ENCODE peak calls at places on chromosomes 12 and 14, in seven cellular contexts. M is hypothalamus; B is H9; A is T-helper 1 cell; G is progenitor cell of endocrine pancreas; W is stimulated activated CD4-positive, alpha-beta T cell treated with anti-CD3 and anti-CD28 coated beads, Interleukin-4, amount 100 ng/mL, for 48 hours; P is GM12892. J is an unnamed sample.

GRCh38 chr14:102125546-102125945 is 14.2 kb upstream of the WDR20 start:
- DNase-seq in M (no peak), B (no peak), A (no peak), G (no peak), W (no peak), P (no peak), J (no peak)

GRCh38 chr14:58332514-58332913 is 34.2 kb downstream of the ARID4A start:
- DNase-seq in M (no peak), B (no peak), A (no peak), G (no peak), W (no peak), P (no peak), J (no peak)

GRCh38 chr12:16473610-16474326 is 126.3 kb downstream of the MGST1 start:
- DNase-seq in M (no peak), B (no peak), A (no peak), G (no peak), W (no peak), P (no peak), J (no peak)

GRCh38 chr12:78229491-78230209 is 399.0 kb downstream of the NAV3 start:
- DNase-seq in M (no peak), B (peak; percentile 71), A (peak; percentile 11), G (no peak), W (peak; percentile 1), P (no peak), J (peak; percentile 19)

GRCh38 chr12:101117842-101118241 is 92.2 kb downstream of the SLC5A8 start:
- DNase-seq in M (no peak), B (no peak), A (no peak), G (no peak), W (no peak), P (no peak), J (no peak)

GRCh38 chr14:55979096-55979495 is 139.1 kb upstream of the PELI2 start:
- DNase-seq in M (no peak), B (no peak), A (no peak), G (no peak), W (no peak), P (no peak), J (no peak)

GRCh38 chr12:41277019-41277770 is 89.1 kb downstream of the PDZRN4 start:
- DNase-seq in M (no peak), B (no peak), A (no peak), G (no peak), W (no peak), P (no peak), J (peak; percentile 13)

GRCh38 chr12:75995691-75996090 is 35.9 kb downstream of the PHLDA1 start:
- DNase-seq in M (no peak), B (no peak), A (no peak), G (no peak), W (no peak), P (no peak), J (no peak)

GRCh38 chr14:21066882-21067502 is 3.1 kb upstream of the ARHGEF40 start:
- DNase-seq in M (no peak), B (no peak), A (no peak), G (no peak), W (no peak), P (no peak), J (no peak)

GRCh38 chr12:131133015-131133905 is 179.6 kb downstream of the ADGRD1 start:
- DNase-seq in M (no peak), B (no peak), A (no peak), G (no peak), W (no peak), P (no peak), J (no peak)

J was measured in GM19239.